ENCODE peak calls at places on chromosomes 11 and 22, in eight cellular contexts. K is HL-60; Z is activated naive CD4-positive, alpha-beta T cell; L is RPMI7951; C is neuronal stem cell; M is heart right ventricle; H is lower leg skin; U is body of pancreas. Y is an unnamed sample.

GRCh38 chr11:15091175-15091574 is 17.8 kb downstream of the CALCB start:
- DNase-seq in U (no peak), C (no peak), L (no peak), M (no peak), K (no peak), H (no peak), Z (no peak), Y (no peak)

GRCh38 chr22:49083607-49084006 is 744.1 kb downstream of the BRD1 start:
- DNase-seq in M (no peak), C (no peak), Z (no peak), U (no peak), L (no peak), K (no peak), H (no peak), Y (no peak)

GRCh38 chr11:35714882-35715612 is 52.5 kb downstream of the TRIM44 start:
- DNase-seq in C (no peak), L (peak; percentile 33), K (no peak), M (no peak), H (no peak), U (no peak), Z (no peak), Y (no peak)

GRCh38 chr22:29706991-29707390 is 12.8 kb upstream of the CABP7 start:
- DNase-seq in L (no peak), M (no peak), H (no peak), Z (no peak), K (no peak), C (no peak), U (no peak), Y (no peak)

GRCh38 chr11:78822931-78823423 is 248.3 kb upstream of the NARS2 start:
- DNase-seq in Z (no peak), C (no peak), K (no peak), U (no peak), M (peak; percentile 51), H (no peak), L (no peak), Y (no peak)

GRCh38 chr11:128745296-128746183 is 51.7 kb downstream of the FLI1 start:
- DNase-seq in C (no peak), L (peak; percentile 31), Z (no peak), M (no peak), H (no peak), K (no peak), U (no peak), Y (no peak)

GRCh38 chr11:27227744-27228143 is 135.3 kb downstream of the CCDC34 start:
- DNase-seq in L (no peak), K (no peak), M (no peak), C (no peak), U (no peak), Z (no peak), H (no peak), Y (no peak)

GRCh38 chr11:94897330-94897768 is 76.0 kb downstream of the CWC15 start:
- DNase-seq in C (peak; percentile 37), Z (no peak), U (peak; percentile 56), L (peak; percentile 52), M (no peak), H (peak; percentile 45), K (peak; percentile 42), Y (no peak)

GRCh38 chr11:124115782-124116616 is 749 bp downstream of the VWA5A start:
- DNase-seq in H (no peak), Z (no peak), K (no peak), L (no peak), C (no peak), M (no peak), U (peak; percentile 39), Y (no peak)

GRCh38 chr11:12046636-12047236 is 38.3 kb upstream of the DKK3 start:
- DNase-seq in U (no peak), Z (no peak), L (no peak), C (no peak), K (no peak), M (no peak), H (no peak), Y (no peak)

GRCh38 chr11:57343825-57344224 is 5.7 kb downstream of the P2RX3 start:
- DNase-seq in Z (no peak), C (no peak), L (no peak), M (no peak), H (no peak), U (no peak), K (peak; percentile 41), Y (no peak)

GRCh38 chr22:30565341-30565740 is 9.1 kb downstream of the GAL3ST1 start:
- DNase-seq in H (no peak), M (no peak), K (no peak), L (peak; percentile 8), U (no peak), C (no peak), Z (no peak), Y (no peak)

GRCh38 chr22:27613099-27614089 is 188.2 kb downstream of the MN1 start:
- DNase-seq in C (no peak), K (no peak), H (no peak), U (no peak), L (no peak), Z (no peak), M (no peak), Y (no peak)

GRCh38 chr11:45470151-45471001 is 184.2 kb upstream of the SYT13 start:
- DNase-seq in L (peak; percentile 17), M (peak; percentile 50), Z (no peak), U (peak; percentile 55), H (no peak), K (no peak), C (no peak), Y (no peak)

GRCh38 chr11:18191376-18191775 is 18.7 kb downstream of the MRGPRX4 start:
- DNase-seq in U (no peak), H (no peak), Z (no peak), K (no peak), L (no peak), M (no peak), C (no peak), Y (no peak)

GRCh38 chr11:126522152-126522551 is 166.7 kb downstream of the ST3GAL4 start:
- DNase-seq in K (no peak), L (no peak), C (no peak), Z (no peak), M (no peak), U (no peak), H (no peak), Y (no peak)

GRCh38 chr22:37048133-37048532 is 3.4 kb upstream of the KCTD17 start:
- DNase-seq in L (no peak), C (no peak), M (peak; percentile 2), H (no peak), U (no peak), K (no peak), Z (no peak), Y (no peak)

GRCh38 chr11:12864316-12865156 is 144.6 kb upstream of the RASSF10 start:
- DNase-seq in M (no peak), Z (no peak), L (no peak), C (peak; percentile 89), U (no peak), H (no peak), K (no peak), Y (no peak)

GRCh38 chr11:63909621-63910506 is 7.1 kb downstream of the RCOR2 start:
- DNase-seq in C (peak; percentile 51), H (no peak), K (no peak), L (no peak), M (no peak), Z (no peak), U (no peak), Y (no peak)

Y was measured in D721Med.